ENCODE peak calls at places on chromosome 2, in four cellular contexts. Y is left ventricle myocardium inferior, J is IMR-90, G is foreskin fibroblast. B is an unnamed sample.

GRCh38 chr2:23230885-23231284 is 154.1 kb upstream of the KLHL29 start:
- DNase-seq in J (no peak), Y (no peak), G (no peak), B (no peak)

GRCh38 chr2:145811467-145812162 is 1291.7 kb upstream of the ZEB2 start:
- DNase-seq in Y (no peak), J (peak; percentile 32), G (no peak), B (no peak)

GRCh38 chr2:133591164-133591563 is 22.9 kb upstream of the NCKAP5 start:
- DNase-seq in J (no peak), G (no peak), Y (peak; percentile 60), B (peak; percentile 18)

GRCh38 chr2:6025391-6025790 is 333.2 kb downstream of the SOX11 start:
- DNase-seq in Y (no peak), J (no peak), G (no peak), B (no peak)

GRCh38 chr2:27702302-27702701 is 38.6 kb downstream of the SLC4A1AP start:
- DNase-seq in Y (no peak), G (no peak), J (no peak), B (no peak)

GRCh38 chr2:83251473-83251872 is 1207.6 kb downstream of the SUCLG1 start:
- DNase-seq in G (peak; percentile 7), Y (no peak), J (no peak), B (no peak)

GRCh38 chr2:29616569-29616968 is 304.8 kb downstream of the ALK start:
- DNase-seq in Y (no peak), G (no peak), J (no peak), B (no peak)

GRCh38 chr2:121151311-121152109 is 133.5 kb downstream of the TFCP2L1 start:
- DNase-seq in Y (no peak), J (no peak), G (no peak), B (no peak)

GRCh38 chr2:237731663-237732062 is 66.9 kb upstream of the RBM44 start:
- DNase-seq in J (peak; percentile 81), Y (no peak), G (peak; percentile 75), B (peak; percentile 54)

GRCh38 chr2:2291500-2292260 is 39.4 kb downstream of the MYT1L start:
- DNase-seq in J (no peak), Y (peak; percentile 25), G (no peak), B (no peak)

GRCh38 chr2:212537311-212538155 is 1.1 kb downstream of the ERBB4 start:
- DNase-seq in Y (peak; percentile 30), G (no peak), J (no peak), B (peak; percentile 9)

GRCh38 chr2:85794491-85795121 is 40.8 kb downstream of the ATOH8 start:
- DNase-seq in G (no peak), Y (no peak), J (no peak), B (no peak)

GRCh38 chr2:88919087-88919738 is 227.7 kb downstream of the RPIA start:
- DNase-seq in Y (no peak), G (peak; percentile 8), J (peak; percentile 34), B (peak; percentile 37)

GRCh38 chr2:112032615-112033457 is 22.2 kb upstream of the TMEM87B start:
- DNase-seq in Y (no peak), J (peak; percentile 71), G (no peak), B (peak; percentile 81)

GRCh38 chr2:10289891-10290290 is 12.8 kb upstream of the HPCAL1 start:
- DNase-seq in G (peak; percentile 37), Y (no peak), J (peak; percentile 37), B (peak; percentile 50)

GRCh38 chr2:100242416-100242815 is 79.9 kb downstream of the LONRF2 start:
- DNase-seq in G (no peak), J (peak; percentile 74), Y (no peak), B (no peak)

GRCh38 chr2:144836635-144837350 is 316.9 kb upstream of the ZEB2 start:
- DNase-seq in Y (no peak), J (peak; percentile 65), G (peak; percentile 72), B (peak; percentile 73)

GRCh38 chr2:143513081-143513480 is 383.9 kb downstream of the ARHGAP15 start:
- DNase-seq in J (peak; percentile 75), Y (no peak), G (peak; percentile 64), B (peak; percentile 74)

GRCh38 chr2:1750935-1751767 is 6.8 kb upstream of the PXDN start:
- DNase-seq in J (peak; percentile 86), G (peak; percentile 79), Y (peak; percentile 63), B (peak; percentile 89)

GRCh38 chr2:207828361-207829057 is 58.8 kb upstream of the FZD5 start:
- DNase-seq in Y (no peak), G (no peak), J (peak; percentile 20), B (no peak)

GRCh38 chr2:12087175-12087574 is 340.7 kb downstream of the LPIN1 start:
- DNase-seq in J (no peak), G (no peak), Y (no peak), B (no peak)

GRCh38 chr2:70029814-70030409 is 57.4 kb upstream of the PCBP1 start:
- DNase-seq in Y (peak; percentile 54), G (no peak), J (peak; percentile 79), B (peak; percentile 89)

GRCh38 chr2:188196343-188197008 is 95.2 kb upstream of the GULP1 start:
- DNase-seq in Y (no peak), G (peak; percentile 10), J (no peak), B (peak; percentile 70)

GRCh38 chr2:186534406-186534805 is 48.3 kb downstream of the ZC3H15 start:
- DNase-seq in Y (no peak), J (no peak), G (no peak), B (no peak)

GRCh38 chr2:240790370-240791210 is 29.4 kb downstream of the KIF1A start:
- DNase-seq in G (no peak), J (no peak), Y (peak; percentile 6), B (no peak)

GRCh38 chr2:41706261-41706660 is 341.6 kb upstream of the PKDCC start:
- DNase-seq in J (no peak), Y (no peak), G (no peak), B (no peak)

GRCh38 chr2:219297766-219298456 is 11.3 kb downstream of the PTPRN start:
- DNase-seq in G (no peak), Y (no peak), J (no peak), B (no peak)

GRCh38 chr2:45470531-45470930 is 140.5 kb downstream of the SRBD1 start:
- DNase-seq in G (no peak), J (no peak), Y (no peak), B (peak; percentile 43)

DNA sequence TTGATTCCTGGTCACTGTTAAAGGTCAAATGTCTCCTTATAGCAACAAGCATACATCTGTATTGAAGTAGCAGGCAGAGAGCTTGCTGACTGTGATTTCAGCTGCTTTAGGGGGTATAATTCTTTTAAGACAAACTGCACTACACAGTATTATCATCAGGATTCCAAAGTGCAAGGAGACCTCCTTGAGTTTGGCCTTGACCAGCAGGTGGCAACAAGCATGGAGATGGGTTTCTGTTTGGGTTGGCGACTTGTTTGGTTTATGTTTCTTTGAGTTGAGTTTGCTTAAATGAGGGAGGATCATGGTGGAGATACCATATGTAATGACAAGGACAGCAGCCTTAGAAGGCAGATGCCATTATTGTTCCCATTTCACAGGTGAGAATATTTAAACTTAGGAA is 681.0 kb upstream of the ID2 start:
- DNase-seq in G (no peak), Y (no peak), J (peak; percentile 6), B (no peak)
- TF ChIP-seq CTCF in G (no peak), Y (peak; percentile 38), J (peak; percentile 18), B (peak; percentile 28)

GRCh38 chr2:14861201-14861600 is 228.7 kb downstream of the LRATD1 start:
- DNase-seq in J (no peak), G (no peak), Y (no peak), B (no peak)

DNA sequence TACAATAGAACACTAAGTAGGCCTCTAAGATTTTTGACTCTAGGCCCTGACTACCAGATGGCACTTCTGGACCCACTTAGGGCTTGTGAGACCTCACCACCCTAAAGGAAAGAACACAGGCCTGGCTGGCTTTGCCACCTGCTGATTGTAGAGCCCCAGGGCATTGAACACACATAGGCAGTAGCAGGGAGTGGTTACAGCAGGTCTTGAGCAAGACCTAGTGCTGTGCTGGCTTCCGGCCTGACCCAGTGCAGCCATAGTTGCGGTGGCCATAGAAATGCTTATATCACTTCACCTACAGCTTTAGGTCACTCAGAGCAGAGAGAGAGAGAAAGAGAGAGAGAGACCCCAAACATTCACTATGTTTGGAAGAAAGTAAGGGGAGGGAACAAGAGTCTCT is 223.2 kb downstream of the LRATD1 start:
- DNase-seq in J (no peak), G (no peak), Y (no peak), B (no peak)
- TF ChIP-seq CTCF in J (no peak), G (no peak), Y (no peak), B (no peak)

GRCh38 chr2:8357738-8358137 is 324.1 kb upstream of the ID2 start:
- DNase-seq in Y (no peak), J (no peak), G (no peak), B (no peak)
- TF ChIP-seq CTCF in Y (no peak), J (no peak), G (no peak), B (no peak)

DNA sequence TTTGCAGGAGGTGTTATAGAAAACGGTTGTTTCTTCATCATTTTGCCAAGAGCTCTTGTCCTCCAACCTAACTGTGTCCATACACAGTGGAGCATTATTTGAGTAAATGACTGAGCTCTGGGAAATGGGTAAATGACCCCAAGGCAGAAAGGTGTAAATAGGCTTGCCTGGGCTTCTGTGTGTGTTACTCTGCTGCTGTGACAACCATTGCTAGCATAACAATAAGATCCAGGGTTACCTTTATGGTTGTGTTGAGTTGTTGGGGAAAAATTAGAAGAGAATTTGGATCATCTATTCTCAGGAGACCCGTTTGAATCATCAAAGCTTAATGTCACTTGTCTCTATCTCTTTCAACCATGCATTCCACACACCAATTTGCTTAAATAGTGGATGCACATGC is 672.7 kb downstream of the DPP10 start:
- DNase-seq in G (no peak), J (no peak), Y (no peak), B (no peak)
- TF ChIP-seq CTCF in G (no peak), J (no peak), Y (no peak), B (no peak)

DNA sequence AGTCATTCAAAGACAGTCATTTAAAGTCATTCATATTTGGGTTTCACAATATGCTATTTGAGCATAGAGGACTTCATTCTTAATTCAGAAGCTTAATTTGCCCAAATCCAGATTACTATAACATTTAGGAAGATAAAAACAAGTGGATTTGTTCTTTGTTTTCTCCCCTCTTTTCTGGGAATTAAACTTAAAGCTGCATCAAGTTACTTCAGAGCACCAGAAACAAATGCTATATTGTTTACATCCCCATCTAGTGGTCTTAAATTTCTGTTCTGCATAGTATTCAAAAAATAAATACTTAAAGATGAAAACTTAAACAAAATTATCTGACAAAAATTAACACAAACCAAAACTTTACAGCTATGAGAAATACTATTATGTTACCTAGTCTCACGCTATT is 34.7 kb upstream of the MARCHF7 start:
- DNase-seq in Y (no peak), G (no peak), J (peak; percentile 33), B (peak; percentile 54)
- TF ChIP-seq CTCF in Y (peak; percentile 53), G (peak; percentile 11), J (peak; percentile 42), B (peak; percentile 25)

GRCh38 chr2:184611221-184612085 is 13.1 kb downstream of the ZNF804A start:
- DNase-seq in G (peak; percentile 22), J (peak; percentile 48), Y (no peak), B (peak; percentile 32)
- TF ChIP-seq CTCF in G (peak; percentile 18), J (peak; percentile 60), Y (peak; percentile 23), B (peak; percentile 26)